ENCODE peak calls at places on chromosomes 6 and 20, in ten cellular contexts. One of them, this sample, is unnamed.

GRCh38 chr6:92043782-92044181 is 1375.6 kb downstream of the EPHA7 start:
- DNase-seq in LoVo: no peak
- DNase-seq in ACHN: no peak
- DNase-seq in SW 1271: no peak
- DNase-seq in AG09319: no peak
- DNase-seq in uterus: no peak
- DNase-seq in fibroblast of lung: no peak
- DNase-seq in SK-N-SH: no peak
- DNase-seq in GM20000: no peak
- DNase-seq in stimulated activated naive CD8-positive, alpha-beta T cell treated with anti-CD3 and anti-CD28 coated beads, Interleukin-15, amount 100 ng/mL, for 72 hours: no peak
- DNase-seq in this sample: no peak

GRCh38 chr20:62143976-62144825 is 632 bp downstream of the SS18L1 start:
- DNase-seq in LoVo: peak
- DNase-seq in ACHN: peak
- DNase-seq in SW 1271: no peak
- DNase-seq in AG09319: no peak
- DNase-seq in uterus: peak
- DNase-seq in fibroblast of lung: peak
- DNase-seq in SK-N-SH: peak
- DNase-seq in GM20000: peak
- DNase-seq in stimulated activated naive CD8-positive, alpha-beta T cell treated with anti-CD3 and anti-CD28 coated beads, Interleukin-15, amount 100 ng/mL, for 72 hours: peak
- DNase-seq in this sample: no peak

GRCh38 chr6:170347091-170347490 is 40.5 kb downstream of the FAM120B start:
- DNase-seq in LoVo: no peak
- DNase-seq in ACHN: peak
- DNase-seq in SW 1271: no peak
- DNase-seq in AG09319: no peak
- DNase-seq in uterus: no peak
- DNase-seq in fibroblast of lung: no peak
- DNase-seq in SK-N-SH: no peak
- DNase-seq in GM20000: peak
- DNase-seq in stimulated activated naive CD8-positive, alpha-beta T cell treated with anti-CD3 and anti-CD28 coated beads, Interleukin-15, amount 100 ng/mL, for 72 hours: no peak
- DNase-seq in this sample: peak

GRCh38 chr6:29651413-29652197 is 5.3 kb upstream of the MOG start:
- DNase-seq in LoVo: peak
- DNase-seq in ACHN: peak
- DNase-seq in SW 1271: peak
- DNase-seq in AG09319: no peak
- DNase-seq in uterus: no peak
- DNase-seq in fibroblast of lung: peak
- DNase-seq in SK-N-SH: peak
- DNase-seq in GM20000: no peak
- DNase-seq in stimulated activated naive CD8-positive, alpha-beta T cell treated with anti-CD3 and anti-CD28 coated beads, Interleukin-15, amount 100 ng/mL, for 72 hours: no peak
- DNase-seq in this sample: no peak

GRCh38 chr20:2002365-2002764 is 8.5 kb upstream of the PDYN start:
- DNase-seq in LoVo: no peak
- DNase-seq in ACHN: no peak
- DNase-seq in SW 1271: no peak
- DNase-seq in AG09319: no peak
- DNase-seq in uterus: no peak
- DNase-seq in fibroblast of lung: no peak
- DNase-seq in SK-N-SH: no peak
- DNase-seq in GM20000: no peak
- DNase-seq in stimulated activated naive CD8-positive, alpha-beta T cell treated with anti-CD3 and anti-CD28 coated beads, Interleukin-15, amount 100 ng/mL, for 72 hours: no peak
- DNase-seq in this sample: no peak

GRCh38 chr20:38730989-38731737 is 6.9 kb downstream of the SLC32A1 start:
- DNase-seq in LoVo: peak
- DNase-seq in ACHN: peak
- DNase-seq in SW 1271: peak
- DNase-seq in AG09319: no peak
- DNase-seq in uterus: peak
- DNase-seq in fibroblast of lung: peak
- DNase-seq in SK-N-SH: peak
- DNase-seq in GM20000: peak
- DNase-seq in stimulated activated naive CD8-positive, alpha-beta T cell treated with anti-CD3 and anti-CD28 coated beads, Interleukin-15, amount 100 ng/mL, for 72 hours: peak
- DNase-seq in this sample: no peak

GRCh38 chr20:12570371-12570770 is 438.4 kb upstream of the SPTLC3 start:
- DNase-seq in LoVo: peak
- DNase-seq in ACHN: peak
- DNase-seq in SW 1271: peak
- DNase-seq in AG09319: no peak
- DNase-seq in uterus: no peak
- DNase-seq in fibroblast of lung: no peak
- DNase-seq in SK-N-SH: peak
- DNase-seq in GM20000: no peak
- DNase-seq in stimulated activated naive CD8-positive, alpha-beta T cell treated with anti-CD3 and anti-CD28 coated beads, Interleukin-15, amount 100 ng/mL, for 72 hours: no peak
- DNase-seq in this sample: no peak

GRCh38 chr6:165663283-165663735 is 268 bp upstream of the PDE10A start:
- DNase-seq in LoVo: no peak
- DNase-seq in ACHN: peak
- DNase-seq in SW 1271: no peak
- DNase-seq in AG09319: no peak
- DNase-seq in uterus: peak
- DNase-seq in fibroblast of lung: peak
- DNase-seq in SK-N-SH: peak
- DNase-seq in GM20000: peak
- DNase-seq in stimulated activated naive CD8-positive, alpha-beta T cell treated with anti-CD3 and anti-CD28 coated beads, Interleukin-15, amount 100 ng/mL, for 72 hours: no peak
- DNase-seq in this sample: no peak

GRCh38 chr6:110826236-110827129 is 11.2 kb upstream of the CDK19 start:
- DNase-seq in LoVo: no peak
- DNase-seq in ACHN: no peak
- DNase-seq in SW 1271: no peak
- DNase-seq in AG09319: no peak
- DNase-seq in uterus: no peak
- DNase-seq in fibroblast of lung: peak
- DNase-seq in SK-N-SH: no peak
- DNase-seq in GM20000: no peak
- DNase-seq in stimulated activated naive CD8-positive, alpha-beta T cell treated with anti-CD3 and anti-CD28 coated beads, Interleukin-15, amount 100 ng/mL, for 72 hours: no peak
- DNase-seq in this sample: no peak

GRCh38 chr6:24949020-24949569 is 13.3 kb upstream of the RIPOR2 start:
- DNase-seq in LoVo: no peak
- DNase-seq in ACHN: no peak
- DNase-seq in SW 1271: no peak
- DNase-seq in AG09319: no peak
- DNase-seq in uterus: no peak
- DNase-seq in fibroblast of lung: no peak
- DNase-seq in SK-N-SH: no peak
- DNase-seq in GM20000: peak
- DNase-seq in stimulated activated naive CD8-positive, alpha-beta T cell treated with anti-CD3 and anti-CD28 coated beads, Interleukin-15, amount 100 ng/mL, for 72 hours: no peak
- DNase-seq in this sample: no peak

GRCh38 chr6:157724138-157724537 is 98.9 kb upstream of the SNX9 start:
- DNase-seq in LoVo: no peak
- DNase-seq in ACHN: no peak
- DNase-seq in SW 1271: no peak
- DNase-seq in AG09319: no peak
- DNase-seq in uterus: no peak
- DNase-seq in fibroblast of lung: no peak
- DNase-seq in SK-N-SH: no peak
- DNase-seq in GM20000: no peak
- DNase-seq in stimulated activated naive CD8-positive, alpha-beta T cell treated with anti-CD3 and anti-CD28 coated beads, Interleukin-15, amount 100 ng/mL, for 72 hours: no peak
- DNase-seq in this sample: no peak

GRCh38 chr6:31479151-31479932 is 18.6 kb upstream of the MICB start:
- DNase-seq in LoVo: no peak
- DNase-seq in ACHN: no peak
- DNase-seq in SW 1271: no peak
- DNase-seq in AG09319: no peak
- DNase-seq in uterus: no peak
- DNase-seq in fibroblast of lung: no peak
- DNase-seq in SK-N-SH: no peak
- DNase-seq in GM20000: no peak
- DNase-seq in stimulated activated naive CD8-positive, alpha-beta T cell treated with anti-CD3 and anti-CD28 coated beads, Interleukin-15, amount 100 ng/mL, for 72 hours: no peak
- DNase-seq in this sample: no peak

GRCh38 chr6:23535071-23535470 is 590.9 kb upstream of the NRSN1 start:
- DNase-seq in LoVo: no peak
- DNase-seq in ACHN: no peak
- DNase-seq in SW 1271: no peak
- DNase-seq in AG09319: no peak
- DNase-seq in uterus: no peak
- DNase-seq in fibroblast of lung: no peak
- DNase-seq in SK-N-SH: no peak
- DNase-seq in GM20000: no peak
- DNase-seq in stimulated activated naive CD8-positive, alpha-beta T cell treated with anti-CD3 and anti-CD28 coated beads, Interleukin-15, amount 100 ng/mL, for 72 hours: no peak
- DNase-seq in this sample: no peak